ENCODE peak calls at places on chromosomes 11 and 22, in eight cellular contexts. X is activated naive CD8-positive, alpha-beta T cell treated with anti-CD3 and anti-CD28 coated beads, Interleukin-2, amount 50 U/mL, for 16 hours; I is left lung; E is stromal cell of bone marrow; L is astrocyte of the spinal cord; O is AG08395; K is tibial artery; D is kidney epithelial cell. Y is an unnamed sample.

GRCh38 chr11:113387605-113388211 is at the start of gene ANKK1:
- DNase-seq in X (no peak), I (no peak), E (no peak), L (no peak), O (no peak), K (no peak), D (no peak), Y (peak)

GRCh38 chr22:20036119-20036518 is 15.2 kb downstream of the TANGO2 start:
- DNase-seq in X (no peak), I (no peak), E (no peak), L (no peak), O (no peak), K (no peak), D (no peak), Y (no peak)

GRCh38 chr11:1750840-1751520 is 585 bp upstream of the IFITM10 start:
- DNase-seq in X (no peak), I (no peak), E (no peak), L (no peak), O (no peak), K (no peak), D (no peak), Y (no peak)

GRCh38 chr11:106304274-106304673 is 226.8 kb downstream of the AASDHPPT start:
- DNase-seq in X (no peak), I (no peak), E (no peak), L (peak), O (peak), K (no peak), D (no peak), Y (no peak)

GRCh38 chr22:40819741-40820140 is 595 bp upstream of the SLC25A17 start:
- DNase-seq in X (no peak), I (no peak), E (no peak), L (no peak), O (peak), K (no peak), D (no peak), Y (peak)

GRCh38 chr11:111476961-111477360 is 35.2 kb downstream of the BTG4 start:
- DNase-seq in X (no peak), I (no peak), E (no peak), L (no peak), O (no peak), K (no peak), D (no peak), Y (no peak)

GRCh38 chr11:41283196-41283930 is 176.1 kb downstream of the LRRC4C start:
- DNase-seq in X (no peak), I (no peak), E (no peak), L (no peak), O (no peak), K (no peak), D (no peak), Y (no peak)

GRCh38 chr11:108693852-108694251 is 29.0 kb downstream of the DDX10 start:
- DNase-seq in X (no peak), I (no peak), E (peak), L (peak), O (peak), K (no peak), D (no peak), Y (no peak)

GRCh38 chr22:21946262-21946925 is 6.3 kb downstream of the PPM1F start:
- DNase-seq in X (no peak), I (no peak), E (no peak), L (no peak), O (no peak), K (no peak), D (no peak), Y (no peak)

GRCh38 chr22:46058591-46059519 is 81.9 kb upstream of the WNT7B start:
- DNase-seq in X (no peak), I (peak), E (no peak), L (peak), O (no peak), K (peak), D (no peak), Y (no peak)

GRCh38 chr11:70205766-70206165 is 2.7 kb downstream of the FADD start:
- DNase-seq in X (no peak), I (no peak), E (no peak), L (no peak), O (no peak), K (no peak), D (no peak), Y (no peak)

GRCh38 chr11:17986007-17986710 is 26.7 kb downstream of the SERGEF start:
- DNase-seq in X (no peak), I (peak), E (peak), L (peak), O (peak), K (peak), D (no peak), Y (peak)

GRCh38 chr11:43367382-43368178 is 8.9 kb downstream of the TTC17 start:
- DNase-seq in X (no peak), I (no peak), E (no peak), L (no peak), O (no peak), K (no peak), D (no peak), Y (no peak)

GRCh38 chr11:11390068-11390775 is 37.2 kb upstream of the CSNK2A3 start:
- DNase-seq in X (no peak), I (no peak), E (no peak), L (no peak), O (no peak), K (no peak), D (no peak), Y (peak)

GRCh38 chr11:120181446-120181992 is 29.3 kb upstream of the OAF start:
- DNase-seq in X (no peak), I (no peak), E (no peak), L (no peak), O (no peak), K (no peak), D (no peak), Y (no peak)

GRCh38 chr11:7672960-7673723 is at the start of gene CYB5R2:
- DNase-seq in X (no peak), I (peak), E (no peak), L (no peak), O (peak), K (peak), D (no peak), Y (peak)

Y was measured in DMS53.